ENCODE peak calls at places on chromosomes 5 and 9, in ten cellular contexts. U is islet precursor cell, B is T-helper 2 cell, P is NCI-H1417 treated with DMSO at 0.1 percent for 48 hours, M is Calu3, Q is HCT116, L is psoas muscle, K is HEK293T, R is right atrium auricular region, A is hepatocyte. C is an unnamed sample.

GRCh38 chr5:32512916-32513315 is 68.4 kb upstream of the ZFR start:
- DNase-seq in B (no peak), A (no peak), L (no peak), K (no peak), P (no peak), M (no peak), U (no peak), Q (no peak), R (no peak), C (no peak)

GRCh38 chr9:17978773-17979172 is 399.9 kb downstream of the SH3GL2 start:
- DNase-seq in U (no peak), P (no peak), L (no peak), K (no peak), B (no peak), Q (no peak), A (no peak), M (no peak), R (no peak), C (no peak)

GRCh38 chr5:160438316-160439204 is 16.9 kb downstream of the PTTG1 start:
- DNase-seq in B (peak), R (no peak), U (peak), K (peak), M (peak), A (peak), Q (peak), L (no peak), P (peak), C (peak)

GRCh38 chr5:96381526-96381925 is 51.5 kb downstream of the PCSK1 start:
- DNase-seq in U (no peak), K (no peak), L (no peak), M (no peak), Q (no peak), R (no peak), P (no peak), A (peak), B (no peak), C (peak)

GRCh38 chr9:129983891-129984290 is 59.1 kb downstream of the FNBP1 start:
- DNase-seq in A (no peak), M (no peak), B (no peak), R (no peak), K (no peak), Q (no peak), P (no peak), L (no peak), U (no peak), C (no peak)

GRCh38 chr5:180162304-180162661 is 46.7 kb downstream of the RASGEF1C start:
- DNase-seq in R (peak), L (no peak), A (no peak), B (no peak), U (no peak), P (no peak), K (no peak), Q (no peak), M (no peak), C (no peak)

GRCh38 chr5:31408814-31409213 is 123.1 kb downstream of the DROSHA start:
- DNase-seq in R (no peak), K (no peak), L (no peak), B (no peak), M (no peak), U (peak), P (no peak), A (no peak), Q (no peak), C (peak)

GRCh38 chr5:168975331-168975730 is 325.6 kb downstream of the SLIT3 start:
- DNase-seq in L (no peak), M (no peak), Q (no peak), U (no peak), A (no peak), K (no peak), P (no peak), B (no peak), R (no peak), C (no peak)

GRCh38 chr5:35004200-35004599 is 43.5 kb downstream of the AGXT2 start:
- DNase-seq in Q (no peak), K (no peak), R (no peak), A (no peak), L (no peak), U (no peak), P (no peak), B (no peak), M (no peak), C (no peak)

GRCh38 chr5:95102080-95102479 is 182.8 kb downstream of the MCTP1 start:
- DNase-seq in R (no peak), U (no peak), P (no peak), K (no peak), Q (no peak), A (no peak), M (no peak), L (no peak), B (no peak), C (no peak)

GRCh38 chr9:89625721-89626687 is 21.2 kb downstream of the GADD45G start:
- DNase-seq in B (no peak), R (no peak), U (no peak), Q (no peak), M (no peak), K (no peak), L (no peak), A (no peak), P (no peak), C (no peak)

C was measured in mesendoderm.